ENCODE peak calls at places on chromosomes 3 and 15, in six cellular contexts. B is NB4; V is thoracic aorta; D is activated T-cell treated with anti-CD3 and anti-CD28 coated beads, Interleukin-2, amount 50 U/mL, for 24 hours; R is activated T-helper 1 cell treated with anti-CD3 and anti-CD28 coated beads, Interleukin-2, amount 50 U/mL, for 16 hours; P is activated naive CD4-positive, alpha-beta T cell. T is an unnamed sample.

GRCh38 chr3:146421814-146422748 is 47.3 kb downstream of the PLSCR2 start:
- DNase-seq in B (no peak), V (no peak), D (no peak), R (no peak), P (no peak), T (no peak)

GRCh38 chr3:30693470-30694120 is 87.2 kb downstream of the TGFBR2 start:
- DNase-seq in B (peak; percentile 80), V (no peak), D (no peak), R (no peak), P (peak; percentile 4), T (no peak)

GRCh38 chr3:58628823-58629562 is 37.6 kb downstream of the FAM3D start:
- DNase-seq in B (no peak), V (no peak), D (no peak), R (no peak), P (no peak), T (no peak)

GRCh38 chr3:73868688-73869315 is 244.1 kb upstream of the PDZRN3 start:
- DNase-seq in B (peak; percentile 15), V (no peak), D (no peak), R (no peak), P (no peak), T (no peak)

GRCh38 chr15:36748743-36749142 is 169.3 kb downstream of the CDIN1 start:
- DNase-seq in B (no peak), V (no peak), D (no peak), R (no peak), P (no peak), T (no peak)

GRCh38 chr3:58340594-58341244 is 8.0 kb downstream of the PXK start:
- DNase-seq in B (peak; percentile 48), V (no peak), D (no peak), R (no peak), P (no peak), T (no peak)

GRCh38 chr3:10459954-10460754 is 45.2 kb downstream of the ATP2B2 start:
- DNase-seq in B (peak; percentile 91), V (no peak), D (peak; percentile 52), R (no peak), P (peak; percentile 13), T (no peak)

GRCh38 chr3:81989773-81990172 is 228.3 kb upstream of the GBE1 start:
- DNase-seq in B (no peak), V (no peak), D (no peak), R (no peak), P (no peak), T (no peak)

GRCh38 chr3:10635446-10636076 is 130.2 kb upstream of the ATP2B2 start:
- DNase-seq in B (no peak), V (no peak), D (no peak), R (no peak), P (no peak), T (peak; percentile 41)

GRCh38 chr15:32803631-32804030 is 85.8 kb downstream of the GREM1 start:
- DNase-seq in B (no peak), V (no peak), D (no peak), R (no peak), P (no peak), T (no peak)

GRCh38 chr3:48859188-48859587 is 11.5 kb upstream of the PRKAR2A start:
- DNase-seq in B (no peak), V (no peak), D (no peak), R (no peak), P (no peak), T (no peak)

GRCh38 chr3:69325151-69325550 is 60.7 kb downstream of the FRMD4B start:
- DNase-seq in B (no peak), V (no peak), D (no peak), R (no peak), P (no peak), T (no peak)

GRCh38 chr3:12879191-12879815 is 37.9 kb upstream of the RPL32 start:
- DNase-seq in B (no peak), V (no peak), D (no peak), R (no peak), P (no peak), T (no peak)

GRCh38 chr3:29381595-29381994 is 100.7 kb downstream of the RBMS3 start:
- DNase-seq in B (no peak), V (no peak), D (no peak), R (no peak), P (no peak), T (no peak)

T was measured in activated CD8-positive, alpha-beta memory T cell treated with anti-CD3 and anti-CD28 coated beads for 24 hours.